ENCODE peak calls at places on chromosomes 11 and 22, in seven cellular contexts. N, J, C, X, E, H and K are unnamed samples.

GRCh38 chr11:1542267-1542666 is 29.8 kb downstream of the DUSP8 start:
- DNase-seq in N (no peak), J (no peak), C (no peak), X (no peak), E (no peak), H (no peak), K (no peak)

GRCh38 chr11:123473941-123474668 is 44.0 kb downstream of the GRAMD1B start:
- DNase-seq in N (peak), J (peak), C (no peak), X (no peak), E (peak), H (no peak), K (peak)

GRCh38 chr11:22491826-22492225 is 133.8 kb downstream of the FANCF start:
- DNase-seq in N (peak), J (no peak), C (no peak), X (no peak), E (no peak), H (no peak), K (no peak)

GRCh38 chr11:6812391-6813005 is 13.0 kb upstream of the OR6A2 start:
- DNase-seq in N (peak), J (peak), C (peak), X (no peak), E (peak), H (peak), K (no peak)

GRCh38 chr11:110730773-110731172 is 18.5 kb upstream of the ARHGAP20 start:
- DNase-seq in N (no peak), J (no peak), C (no peak), X (no peak), E (no peak), H (no peak), K (no peak)

GRCh38 chr11:125263268-125263790 is 98.8 kb downstream of the PKNOX2 start:
- DNase-seq in N (peak), J (peak), C (peak), X (no peak), E (no peak), H (peak), K (peak)

GRCh38 chr11:114066046-114066648 is 6.6 kb downstream of the ZBTB16 start:
- DNase-seq in N (no peak), J (no peak), C (no peak), X (no peak), E (no peak), H (no peak), K (peak)

GRCh38 chr11:46912526-46913150 is 5.7 kb downstream of the LRP4 start:
- DNase-seq in N (no peak), J (no peak), C (peak), X (no peak), E (no peak), H (peak), K (no peak)

GRCh38 chr22:30870451-30871345 is 97.9 kb downstream of the MORC2 start:
- DNase-seq in N (no peak), J (no peak), C (no peak), X (no peak), E (no peak), H (no peak), K (peak)

GRCh38 chr11:113690619-113691569 is 15.2 kb downstream of the TMPRSS5 start:
- DNase-seq in N (peak), J (peak), C (peak), X (peak), E (peak), H (peak), K (no peak)

GRCh38 chr22:39517470-39517869 is 2.9 kb upstream of the ATF4 start:
- DNase-seq in N (no peak), J (no peak), C (no peak), X (no peak), E (no peak), H (no peak), K (no peak)

GRCh38 chr11:133916790-133917440 is 39.9 kb downstream of the IGSF9B start:
- DNase-seq in N (no peak), J (no peak), C (no peak), X (no peak), E (no peak), H (no peak), K (no peak)

DNA sequence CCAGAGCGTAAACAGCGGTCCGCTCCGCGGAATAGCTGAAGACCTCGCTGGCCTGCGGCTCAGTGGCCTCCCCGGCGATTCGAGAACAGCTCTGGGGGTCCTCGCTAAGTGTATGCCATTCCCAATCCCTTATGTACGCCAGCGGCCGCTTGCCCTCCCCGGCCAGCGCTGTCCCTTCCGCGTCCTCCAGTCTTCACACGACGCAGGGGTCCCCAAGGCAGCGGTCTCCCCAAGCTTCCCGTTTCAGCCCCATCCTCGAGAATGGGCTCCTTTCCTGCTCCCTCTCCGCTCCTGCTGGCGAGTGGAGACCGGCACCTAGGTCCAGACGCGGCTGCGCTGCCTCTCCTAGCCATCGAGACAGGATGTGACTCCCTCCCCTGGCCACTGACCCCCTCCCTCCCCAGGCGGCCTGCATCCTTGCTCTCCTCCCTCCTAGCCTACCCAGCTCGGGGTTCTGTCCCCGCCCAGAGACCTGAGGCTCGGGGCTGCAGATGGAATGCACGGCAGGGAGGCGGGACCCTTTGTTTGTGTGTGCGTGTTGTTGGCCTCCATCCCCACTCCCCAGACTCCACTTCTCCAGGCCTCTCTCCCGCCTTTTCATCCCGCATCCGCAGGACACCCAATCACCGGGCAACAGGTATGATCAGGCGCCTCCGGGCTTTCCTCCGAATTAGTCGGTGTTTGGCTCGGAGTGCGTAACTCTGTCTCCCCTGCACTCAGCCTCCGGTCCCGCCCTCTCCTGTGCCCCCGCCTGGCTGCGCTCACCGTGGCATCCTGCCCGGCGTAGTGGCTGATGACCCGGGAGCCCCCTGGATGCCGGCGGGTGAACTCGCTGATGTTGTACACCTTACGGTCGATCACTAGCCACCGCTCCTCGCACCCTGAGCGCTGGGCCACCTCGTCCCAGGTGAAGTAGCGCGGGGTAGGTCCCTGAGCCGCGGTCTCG is 740 bp downstream of the FADS1 start:
- DNase-seq in N (peak), J (peak), C (peak), X (no peak), E (peak), H (peak), K (peak)
- TF ChIP-seq CTCF in N (no peak), J (no peak), C (no peak), X (no peak), E (no peak), H (no peak), K (no peak)

GRCh38 chr11:84524422-84525051 is 1102.6 kb downstream of the DLG2 start:
- DNase-seq in N (peak), J (peak), C (no peak), X (no peak), E (peak), H (no peak), K (no peak)
- TF ChIP-seq CTCF in N (peak), J (peak), C (peak), X (no peak), E (peak), H (peak), K (peak)

GRCh38 chr11:43874738-43875137 is 5.9 kb upstream of the ALKBH3 start:
- DNase-seq in N (no peak), J (no peak), C (no peak), X (no peak), E (no peak), H (no peak), K (no peak)

GRCh38 chr11:43879789-43880639 is 617 bp upstream of the ALKBH3 start:
- DNase-seq in N (no peak), J (no peak), C (no peak), X (no peak), E (no peak), H (no peak), K (no peak)

GRCh38 chr11:43880640-43881159 is at the start of gene ALKBH3:
- DNase-seq in N (peak), J (peak), C (peak), X (no peak), E (peak), H (peak), K (peak)
- TF ChIP-seq CTCF in N (no peak), J (peak), C (no peak), X (no peak), E (no peak), H (no peak), K (no peak)

DNA sequence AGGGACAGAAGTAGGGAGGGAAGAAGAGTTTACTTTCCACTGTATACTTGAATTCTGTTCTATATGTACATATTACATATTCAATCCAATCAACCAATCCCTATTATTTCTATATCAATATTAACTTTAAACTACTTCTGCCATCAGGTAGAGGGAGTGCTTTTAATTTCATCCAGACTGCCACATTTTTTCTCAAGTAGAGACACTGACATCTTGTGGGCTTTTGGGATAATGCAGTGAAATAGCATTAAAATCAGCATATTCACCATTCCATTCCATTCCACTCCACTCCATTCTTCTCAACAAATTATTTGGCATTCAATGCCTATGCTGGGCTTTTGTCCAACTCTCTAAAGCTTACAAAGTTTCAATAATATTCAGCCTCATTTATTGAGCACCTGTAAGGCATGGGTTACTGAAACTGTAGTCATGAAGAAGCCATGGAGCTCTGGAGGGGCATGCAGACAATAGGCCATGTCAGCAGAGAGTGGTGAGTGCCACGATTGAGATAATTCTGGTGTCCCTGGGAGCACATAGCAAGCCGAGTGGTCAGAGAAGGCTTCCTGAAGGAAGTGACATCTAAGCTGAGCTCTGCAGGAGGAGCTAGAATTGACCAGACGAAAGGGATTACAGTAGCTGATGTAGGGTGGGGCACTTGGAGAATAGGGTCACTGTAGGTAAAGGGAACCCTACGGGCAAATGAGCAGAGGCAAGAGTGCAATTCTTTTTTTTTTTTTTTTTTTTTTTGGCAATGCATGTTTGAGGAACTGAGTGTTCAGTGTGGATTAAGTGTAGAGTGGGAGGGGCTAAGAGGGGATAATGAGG is 12.8 kb upstream of the CLPB start:
- DNase-seq in N (peak), J (peak), C (peak), X (no peak), E (peak), H (peak), K (no peak)
- TF ChIP-seq CTCF in N (peak), J (peak), C (peak), X (peak), E (peak), H (peak), K (peak)

GRCh38 chr11:116281173-116282160 is 491.3 kb downstream of the BUD13 start:
- DNase-seq in N (no peak), J (no peak), C (no peak), X (no peak), E (no peak), H (no peak), K (no peak)
- TF ChIP-seq CTCF in N (no peak), J (no peak), C (peak), X (no peak), E (no peak), H (no peak), K (no peak)

DNA sequence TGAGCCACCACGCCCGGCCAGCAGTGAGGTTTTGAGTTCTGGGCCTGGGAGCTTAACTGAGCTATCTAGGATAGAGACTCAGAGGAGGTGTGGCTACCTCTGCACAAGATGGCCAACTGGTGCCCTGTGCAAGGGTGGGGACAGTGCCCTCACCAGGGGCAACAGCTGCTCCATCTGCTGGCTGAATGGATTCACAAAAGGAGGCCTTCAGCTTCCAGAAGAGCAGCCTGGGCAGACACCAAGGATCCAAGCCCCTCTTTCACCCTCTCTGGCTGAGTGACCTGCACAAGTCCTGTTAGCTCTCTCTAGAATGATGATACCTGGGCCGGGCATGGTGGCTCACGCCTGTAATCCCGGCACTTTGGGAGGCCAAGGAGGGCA is 33.5 kb upstream of the BAIAP2L2 start:
- DNase-seq in N (no peak), J (no peak), C (no peak), X (no peak), E (no peak), H (no peak), K (no peak)
- TF ChIP-seq CTCF in N (no peak), J (no peak), C (no peak), X (no peak), E (no peak), H (no peak), K (no peak)

DNA sequence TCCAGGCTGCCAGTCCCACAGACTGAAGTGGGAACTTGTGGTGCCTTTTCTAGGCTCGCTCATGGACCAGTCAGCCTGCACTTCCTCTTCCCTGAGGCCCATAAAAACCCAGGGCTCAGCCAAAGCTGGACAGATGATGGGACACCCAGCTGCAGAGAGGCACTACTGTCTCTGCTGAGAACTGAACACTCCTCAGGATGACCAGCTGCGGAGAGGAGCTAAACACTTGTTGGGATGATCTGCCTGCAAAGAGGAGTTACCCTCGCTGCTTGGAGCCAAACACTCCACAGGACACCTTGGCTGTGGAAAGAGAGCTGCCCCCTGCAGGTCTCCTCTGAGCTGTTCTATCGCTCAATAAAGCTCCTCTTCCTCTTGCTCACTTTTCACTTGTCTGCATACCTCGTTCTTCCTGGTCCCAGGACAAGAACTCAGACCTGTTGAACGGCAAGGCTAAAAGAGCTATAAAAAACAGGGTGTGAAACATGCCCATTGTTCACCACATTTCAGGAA is 465.5 kb downstream of the GUCY1A2 start:
- DNase-seq in N (no peak), J (no peak), C (no peak), X (no peak), E (no peak), H (no peak), K (no peak)
- TF ChIP-seq CTCF in N (no peak), J (no peak), C (no peak), X (no peak), E (no peak), H (no peak), K (no peak)

GRCh38 chr11:61447601-61448551 is 18.0 kb downstream of the SDHAF2 start:
- DNase-seq in N (no peak), J (no peak), C (no peak), X (no peak), E (no peak), H (no peak), K (peak)

GRCh38 chr11:61442616-61443015 is 12.7 kb downstream of the SDHAF2 start:
- DNase-seq in N (peak), J (no peak), C (no peak), X (no peak), E (no peak), H (no peak), K (no peak)

GRCh38 chr11:61448552-61448927 is 18.6 kb downstream of the SDHAF2 start:
- DNase-seq in N (no peak), J (no peak), C (no peak), X (no peak), E (no peak), H (no peak), K (peak)

GRCh38 chr11:61445535-61445934 is 15.6 kb downstream of the SDHAF2 start:
- DNase-seq in N (no peak), J (no peak), C (no peak), X (no peak), E (no peak), H (no peak), K (no peak)

DNA sequence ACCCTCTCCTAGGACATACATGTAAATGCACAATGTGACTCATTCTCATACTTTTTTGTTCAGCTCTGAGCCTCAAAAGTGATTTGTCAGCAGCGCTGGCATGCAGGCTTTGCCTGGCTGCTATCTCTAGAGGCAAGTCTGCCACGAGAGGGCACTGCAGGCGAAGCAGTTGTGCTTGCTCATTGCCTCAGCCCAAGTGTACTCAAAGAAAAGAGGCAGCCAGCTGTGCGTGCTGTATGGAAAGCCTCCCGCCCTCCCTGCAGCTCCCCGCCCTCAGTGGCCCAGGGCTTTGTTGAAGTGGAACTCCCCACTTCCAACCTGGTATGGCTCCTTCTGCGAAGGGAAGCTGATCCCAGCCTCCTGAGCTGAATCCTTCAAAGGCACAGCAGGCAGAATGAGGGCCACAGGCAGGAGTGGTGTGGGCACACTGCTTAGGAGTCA is 16.3 kb downstream of the SDHAF2 start:
- DNase-seq in N (peak), J (peak), C (peak), X (no peak), E (peak), H (peak), K (peak)
- TF ChIP-seq CTCF in N (peak), J (peak), C (peak), X (peak), E (peak), H (peak), K (peak)